ENCODE peak calls at places on chromosomes 4 and X, in ten cellular contexts. One of them, this sample, is unnamed.

GRCh38 chrX:107674480-107675364 is 46.4 kb downstream of the PRPS1 start:
- DNase-seq in body of pancreas: peak
- DNase-seq in epithelial cell of esophagus: peak
- DNase-seq in lung: peak
- DNase-seq in fibroblast of mammary gland: peak
- DNase-seq in uterus: peak
- DNase-seq in Caco-2: no peak
- DNase-seq in psoas muscle: peak
- DNase-seq in AG04450: no peak
- DNase-seq in fibroblast of lung: peak
- DNase-seq in this sample: no peak

GRCh38 chr4:37486134-37486533 is 200.0 kb downstream of the RELL1 start:
- DNase-seq in fibroblast of mammary gland: no peak
- DNase-seq in AG04450: no peak
- DNase-seq in uterus: no peak
- DNase-seq in Caco-2: no peak
- DNase-seq in fibroblast of lung: no peak
- DNase-seq in lung: no peak
- DNase-seq in psoas muscle: no peak
- DNase-seq in epithelial cell of esophagus: no peak
- DNase-seq in body of pancreas: peak
- DNase-seq in this sample: no peak

GRCh38 chr4:65893957-65894755 is 223.9 kb upstream of the EPHA5 start:
- DNase-seq in lung: no peak
- DNase-seq in AG04450: no peak
- DNase-seq in psoas muscle: no peak
- DNase-seq in body of pancreas: no peak
- DNase-seq in fibroblast of lung: no peak
- DNase-seq in Caco-2: no peak
- DNase-seq in epithelial cell of esophagus: no peak
- DNase-seq in fibroblast of mammary gland: peak
- DNase-seq in uterus: no peak
- DNase-seq in this sample: no peak

GRCh38 chr4:122050836-122051235 is 99.0 kb upstream of the TRPC3 start:
- DNase-seq in epithelial cell of esophagus: no peak
- DNase-seq in AG04450: no peak
- DNase-seq in lung: no peak
- DNase-seq in uterus: no peak
- DNase-seq in body of pancreas: no peak
- DNase-seq in fibroblast of mammary gland: no peak
- DNase-seq in Caco-2: no peak
- DNase-seq in psoas muscle: no peak
- DNase-seq in fibroblast of lung: no peak
- DNase-seq in this sample: no peak

GRCh38 chr4:123298798-123299197 is 97.8 kb upstream of the SPRY1 start:
- DNase-seq in lung: no peak
- DNase-seq in AG04450: no peak
- DNase-seq in uterus: no peak
- DNase-seq in Caco-2: no peak
- DNase-seq in fibroblast of mammary gland: no peak
- DNase-seq in fibroblast of lung: peak
- DNase-seq in epithelial cell of esophagus: no peak
- DNase-seq in psoas muscle: no peak
- DNase-seq in body of pancreas: no peak
- DNase-seq in this sample: no peak

GRCh38 chrX:132037479-132037993 is 14.4 kb downstream of the STK26 start:
- DNase-seq in lung: no peak
- DNase-seq in body of pancreas: no peak
- DNase-seq in fibroblast of lung: no peak
- DNase-seq in psoas muscle: no peak
- DNase-seq in Caco-2: no peak
- DNase-seq in uterus: no peak
- DNase-seq in AG04450: no peak
- DNase-seq in epithelial cell of esophagus: no peak
- DNase-seq in fibroblast of mammary gland: no peak
- DNase-seq in this sample: no peak

GRCh38 chr4:22203436-22204011 is 255.0 kb upstream of the KCNIP4 start:
- DNase-seq in fibroblast of lung: no peak
- DNase-seq in body of pancreas: no peak
- DNase-seq in fibroblast of mammary gland: peak
- DNase-seq in epithelial cell of esophagus: peak
- DNase-seq in psoas muscle: no peak
- DNase-seq in uterus: no peak
- DNase-seq in Caco-2: no peak
- DNase-seq in AG04450: no peak
- DNase-seq in lung: no peak
- DNase-seq in this sample: no peak

GRCh38 chr4:150257338-150257737 is 179.1 kb downstream of the DCLK2 start:
- DNase-seq in fibroblast of lung: no peak
- DNase-seq in psoas muscle: no peak
- DNase-seq in epithelial cell of esophagus: no peak
- DNase-seq in fibroblast of mammary gland: no peak
- DNase-seq in uterus: no peak
- DNase-seq in Caco-2: peak
- DNase-seq in body of pancreas: no peak
- DNase-seq in lung: no peak
- DNase-seq in AG04450: no peak
- DNase-seq in this sample: no peak

GRCh38 chrX:12721042-12721441 is 70.2 kb upstream of the PRPS2 start:
- DNase-seq in Caco-2: peak
- DNase-seq in uterus: no peak
- DNase-seq in lung: no peak
- DNase-seq in epithelial cell of esophagus: peak
- DNase-seq in fibroblast of lung: no peak
- DNase-seq in AG04450: no peak
- DNase-seq in psoas muscle: no peak
- DNase-seq in fibroblast of mammary gland: no peak
- DNase-seq in body of pancreas: no peak
- DNase-seq in this sample: no peak

GRCh38 chr4:27412617-27413016 is 552.0 kb downstream of the STIM2 start:
- DNase-seq in psoas muscle: no peak
- DNase-seq in epithelial cell of esophagus: peak
- DNase-seq in Caco-2: no peak
- DNase-seq in fibroblast of mammary gland: no peak
- DNase-seq in AG04450: no peak
- DNase-seq in body of pancreas: no peak
- DNase-seq in lung: no peak
- DNase-seq in uterus: no peak
- DNase-seq in fibroblast of lung: no peak
- DNase-seq in this sample: no peak

GRCh38 chr4:73761856-73762255 is 21.5 kb downstream of the CXCL8 start:
- DNase-seq in fibroblast of mammary gland: no peak
- DNase-seq in uterus: no peak
- DNase-seq in Caco-2: no peak
- DNase-seq in lung: no peak
- DNase-seq in fibroblast of lung: no peak
- DNase-seq in body of pancreas: no peak
- DNase-seq in AG04450: no peak
- DNase-seq in epithelial cell of esophagus: no peak
- DNase-seq in psoas muscle: no peak
- DNase-seq in this sample: no peak

GRCh38 chrX:11724122-11725017 is 33.7 kb upstream of the MSL3 start:
- DNase-seq in fibroblast of lung: peak
- DNase-seq in body of pancreas: peak
- DNase-seq in Caco-2: peak
- DNase-seq in uterus: peak
- DNase-seq in fibroblast of mammary gland: peak
- DNase-seq in epithelial cell of esophagus: peak
- DNase-seq in psoas muscle: no peak
- DNase-seq in lung: no peak
- DNase-seq in AG04450: peak
- DNase-seq in this sample: peak

GRCh38 chr4:2059034-2059725 is at the start of gene NAT8L:
- DNase-seq in psoas muscle: peak
- DNase-seq in Caco-2: peak
- DNase-seq in uterus: no peak
- DNase-seq in lung: no peak
- DNase-seq in epithelial cell of esophagus: no peak
- DNase-seq in body of pancreas: peak
- DNase-seq in AG04450: no peak
- DNase-seq in fibroblast of mammary gland: no peak
- DNase-seq in fibroblast of lung: no peak
- DNase-seq in this sample: no peak

GRCh38 chr4:2059726-2060577 is 825 bp downstream of the NAT8L start:
- DNase-seq in fibroblast of mammary gland: peak
- DNase-seq in AG04450: no peak
- DNase-seq in psoas muscle: no peak
- DNase-seq in body of pancreas: no peak
- DNase-seq in epithelial cell of esophagus: peak
- DNase-seq in uterus: no peak
- DNase-seq in fibroblast of lung: no peak
- DNase-seq in lung: no peak
- DNase-seq in Caco-2: no peak
- DNase-seq in this sample: no peak

GRCh38 chr4:2057382-2058065 is 1.6 kb upstream of the NAT8L start:
- DNase-seq in lung: no peak
- DNase-seq in epithelial cell of esophagus: no peak
- DNase-seq in fibroblast of lung: no peak
- DNase-seq in fibroblast of mammary gland: no peak
- DNase-seq in psoas muscle: no peak
- DNase-seq in AG04450: no peak
- DNase-seq in body of pancreas: no peak
- DNase-seq in uterus: no peak
- DNase-seq in Caco-2: no peak
- DNase-seq in this sample: no peak

GRCh38 chr4:2060578-2061207 is 1.6 kb downstream of the NAT8L start:
- DNase-seq in lung: no peak
- DNase-seq in psoas muscle: peak
- DNase-seq in AG04450: no peak
- DNase-seq in body of pancreas: no peak
- DNase-seq in uterus: no peak
- DNase-seq in fibroblast of lung: no peak
- DNase-seq in fibroblast of mammary gland: no peak
- DNase-seq in Caco-2: no peak
- DNase-seq in epithelial cell of esophagus: peak
- DNase-seq in this sample: no peak

DNA sequence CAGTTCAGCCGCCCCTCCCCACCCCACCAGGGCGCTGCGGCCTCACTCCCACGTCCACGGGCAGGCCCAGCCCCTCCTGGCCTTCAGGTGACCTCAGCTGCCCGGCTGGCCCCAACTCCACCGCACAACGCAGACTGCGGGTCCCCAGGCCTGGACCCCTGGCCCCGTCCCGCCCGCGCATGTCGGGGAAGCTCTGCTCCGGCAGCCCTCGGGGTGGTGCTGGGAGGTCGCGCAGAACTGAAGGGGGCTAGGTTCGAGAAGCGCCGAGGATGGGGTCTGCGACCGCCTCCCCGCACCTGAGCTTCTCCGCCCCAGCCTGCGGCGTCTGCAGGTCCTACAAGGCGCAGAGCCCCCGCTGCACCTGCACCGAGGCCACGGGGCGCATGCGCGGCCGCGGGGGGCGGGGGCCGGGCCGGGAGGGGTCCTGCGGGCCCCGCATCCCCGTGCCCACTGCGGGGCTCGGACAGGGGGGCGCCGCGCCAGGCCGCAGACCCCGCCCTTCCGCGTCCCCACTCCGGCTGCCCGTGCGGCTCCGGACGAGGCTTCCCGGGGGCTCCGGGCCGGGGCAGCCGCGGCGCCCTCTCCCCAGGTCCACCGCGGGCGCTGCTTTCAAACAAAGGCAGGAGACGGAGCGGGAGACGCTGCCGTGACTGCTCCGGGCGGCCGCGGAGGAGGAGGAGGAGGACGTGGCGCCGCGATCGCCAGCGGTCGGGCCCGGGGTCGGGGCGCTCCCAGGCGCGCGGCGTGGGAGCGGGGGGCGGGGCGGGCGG is 678 bp upstream of the NAT8L start:
- DNase-seq in lung: no peak
- DNase-seq in fibroblast of mammary gland: no peak
- DNase-seq in psoas muscle: peak
- DNase-seq in fibroblast of lung: no peak
- DNase-seq in body of pancreas: no peak
- DNase-seq in Caco-2: peak
- DNase-seq in epithelial cell of esophagus: no peak
- DNase-seq in uterus: no peak
- DNase-seq in AG04450: no peak
- DNase-seq in this sample: no peak
- H3K4me3 ChIP-seq in lung: peak
- H3K4me3 ChIP-seq in fibroblast of mammary gland: no peak
- H3K4me3 ChIP-seq in psoas muscle: peak
- H3K4me3 ChIP-seq in fibroblast of lung: no peak
- H3K4me3 ChIP-seq in body of pancreas: no peak
- H3K4me3 ChIP-seq in Caco-2: peak
- H3K4me3 ChIP-seq in epithelial cell of esophagus: no peak
- H3K4me3 ChIP-seq in uterus: no peak
- H3K4me3 ChIP-seq in AG04450: no peak
- H3K4me3 ChIP-seq in this sample: no peak

DNA sequence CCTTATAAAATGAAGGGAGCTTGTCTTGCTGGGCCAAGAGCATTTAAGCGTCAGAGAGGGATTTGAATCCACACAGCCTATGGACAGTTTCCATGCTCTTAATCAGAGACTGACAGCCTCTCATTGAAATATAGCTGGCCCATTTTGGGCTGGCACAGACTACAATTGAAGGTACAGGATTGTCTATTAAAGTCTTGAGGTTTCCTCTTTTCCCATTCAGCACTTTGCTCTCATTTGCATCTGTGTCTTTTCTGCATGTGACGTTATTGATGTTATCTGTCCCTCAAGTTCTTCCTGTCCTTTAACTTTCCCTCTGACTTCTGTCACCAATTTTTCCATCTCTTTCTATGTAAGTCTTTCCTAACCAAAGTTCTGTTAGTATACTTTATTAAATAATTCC is 133.3 kb upstream of the SFRP2 start:
- DNase-seq in psoas muscle: no peak
- DNase-seq in uterus: no peak
- DNase-seq in Caco-2: no peak
- DNase-seq in AG04450: no peak
- DNase-seq in lung: no peak
- DNase-seq in body of pancreas: no peak
- DNase-seq in fibroblast of lung: no peak
- DNase-seq in fibroblast of mammary gland: no peak
- DNase-seq in epithelial cell of esophagus: no peak
- DNase-seq in this sample: no peak
- TF ChIP-seq CTCF in psoas muscle: no peak
- TF ChIP-seq CTCF in uterus: no peak
- TF ChIP-seq CTCF in Caco-2: no peak
- TF ChIP-seq CTCF in AG04450: no peak
- TF ChIP-seq CTCF in lung: no peak
- TF ChIP-seq CTCF in body of pancreas: no peak
- TF ChIP-seq CTCF in fibroblast of lung: no peak
- TF ChIP-seq CTCF in fibroblast of mammary gland: no peak
- TF ChIP-seq CTCF in epithelial cell of esophagus: no peak
- TF ChIP-seq CTCF in this sample: no peak

GRCh38 chr4:76252271-76252653 is 741 bp downstream of the FAM47E start:
- DNase-seq in psoas muscle: no peak
- DNase-seq in fibroblast of mammary gland: no peak
- DNase-seq in lung: no peak
- DNase-seq in fibroblast of lung: no peak
- DNase-seq in body of pancreas: no peak
- DNase-seq in AG04450: no peak
- DNase-seq in epithelial cell of esophagus: no peak
- DNase-seq in Caco-2: no peak
- DNase-seq in uterus: no peak
- DNase-seq in this sample: no peak
- H3K4me3 ChIP-seq in psoas muscle: peak
- H3K4me3 ChIP-seq in fibroblast of mammary gland: no peak
- H3K4me3 ChIP-seq in lung: no peak
- H3K4me3 ChIP-seq in fibroblast of lung: no peak
- H3K4me3 ChIP-seq in body of pancreas: peak
- H3K4me3 ChIP-seq in AG04450: no peak
- H3K4me3 ChIP-seq in epithelial cell of esophagus: no peak
- H3K4me3 ChIP-seq in Caco-2: peak
- H3K4me3 ChIP-seq in uterus: no peak
- H3K4me3 ChIP-seq in this sample: no peak

GRCh38 chr4:44725861-44726820 is at the start of gene GNPDA2:
- DNase-seq in Caco-2: peak
- DNase-seq in epithelial cell of esophagus: peak
- DNase-seq in fibroblast of lung: peak
- DNase-seq in AG04450: peak
- DNase-seq in uterus: peak
- DNase-seq in lung: peak
- DNase-seq in body of pancreas: peak
- DNase-seq in fibroblast of mammary gland: peak
- DNase-seq in psoas muscle: peak
- DNase-seq in this sample: peak
- TF ChIP-seq CTCF in Caco-2: no peak
- TF ChIP-seq CTCF in epithelial cell of esophagus: no peak
- TF ChIP-seq CTCF in fibroblast of lung: peak
- TF ChIP-seq CTCF in AG04450: no peak
- TF ChIP-seq CTCF in uterus: no peak
- TF ChIP-seq CTCF in lung: no peak
- TF ChIP-seq CTCF in body of pancreas: no peak
- TF ChIP-seq CTCF in fibroblast of mammary gland: no peak
- TF ChIP-seq CTCF in psoas muscle: no peak
- TF ChIP-seq CTCF in this sample: peak

This sample was measured in AG09309.